ENCODE peak calls at places on chromosomes 2 and 18, in six cellular contexts. One of them, this sample, is unnamed.

GRCh38 chr2:134256961-134257360 is 3.1 kb downstream of the MGAT5 start:
- DNase-seq in adrenal gland: no peak
- DNase-seq in IMR-90: no peak
- DNase-seq in fibroblast of lung: no peak
- DNase-seq in lower lobe of right lung: no peak
- DNase-seq in left ventricle myocardium inferior: no peak
- DNase-seq in this sample: no peak

GRCh38 chr2:203492965-203493364 is 42.1 kb downstream of the RAPH1 start:
- DNase-seq in fibroblast of lung: no peak
- DNase-seq in left ventricle myocardium inferior: no peak
- DNase-seq in lower lobe of right lung: no peak
- DNase-seq in IMR-90: peak; percentile 32
- DNase-seq in adrenal gland: no peak
- DNase-seq in this sample: no peak

GRCh38 chr2:71602581-71602980 is 149.2 kb downstream of the DYSF start:
- DNase-seq in lower lobe of right lung: peak; percentile 20
- DNase-seq in IMR-90: no peak
- DNase-seq in adrenal gland: no peak
- DNase-seq in left ventricle myocardium inferior: peak; percentile 9
- DNase-seq in fibroblast of lung: no peak
- DNase-seq in this sample: no peak

GRCh38 chr2:241519669-241520068 is 11.3 kb upstream of the STK25 start:
- DNase-seq in left ventricle myocardium inferior: no peak
- DNase-seq in lower lobe of right lung: no peak
- DNase-seq in IMR-90: no peak
- DNase-seq in fibroblast of lung: no peak
- DNase-seq in adrenal gland: no peak
- DNase-seq in this sample: no peak

GRCh38 chr18:53153281-53153680 is 813.3 kb downstream of the DCC start:
- DNase-seq in left ventricle myocardium inferior: no peak
- DNase-seq in IMR-90: no peak
- DNase-seq in fibroblast of lung: no peak
- DNase-seq in lower lobe of right lung: no peak
- DNase-seq in adrenal gland: no peak
- DNase-seq in this sample: no peak

GRCh38 chr2:222518570-222519381 is 94.4 kb downstream of the SGPP2 start:
- DNase-seq in adrenal gland: peak; percentile 46
- DNase-seq in lower lobe of right lung: no peak
- DNase-seq in left ventricle myocardium inferior: no peak
- DNase-seq in fibroblast of lung: peak; percentile 25
- DNase-seq in IMR-90: no peak
- DNase-seq in this sample: no peak

GRCh38 chr2:239944706-239945551 is 80.2 kb downstream of the NDUFA10 start:
- DNase-seq in adrenal gland: peak; percentile 38
- DNase-seq in lower lobe of right lung: peak; percentile 71
- DNase-seq in IMR-90: peak; percentile 44
- DNase-seq in fibroblast of lung: peak; percentile 18
- DNase-seq in left ventricle myocardium inferior: peak; percentile 28
- DNase-seq in this sample: peak; percentile 45

GRCh38 chr2:150485114-150485870 is 2.2 kb downstream of the RND3 start:
- DNase-seq in left ventricle myocardium inferior: peak; percentile 77
- DNase-seq in adrenal gland: peak; percentile 84
- DNase-seq in IMR-90: peak; percentile 53
- DNase-seq in lower lobe of right lung: peak; percentile 83
- DNase-seq in fibroblast of lung: peak; percentile 73
- DNase-seq in this sample: peak; percentile 58

GRCh38 chr2:28589746-28590463 is 94.0 kb downstream of the PLB1 start:
- DNase-seq in adrenal gland: peak; percentile 8
- DNase-seq in lower lobe of right lung: no peak
- DNase-seq in IMR-90: no peak
- DNase-seq in left ventricle myocardium inferior: no peak
- DNase-seq in fibroblast of lung: no peak
- DNase-seq in this sample: no peak

GRCh38 chr18:23719634-23720201 is 30.5 kb downstream of the LAMA3 start:
- DNase-seq in IMR-90: peak; percentile 98
- DNase-seq in adrenal gland: peak; percentile 42
- DNase-seq in lower lobe of right lung: no peak
- DNase-seq in left ventricle myocardium inferior: no peak
- DNase-seq in fibroblast of lung: peak; percentile 95
- DNase-seq in this sample: no peak

GRCh38 chr2:65724341-65724740 is 291.9 kb upstream of the SPRED2 start:
- DNase-seq in IMR-90: no peak
- DNase-seq in left ventricle myocardium inferior: no peak
- DNase-seq in lower lobe of right lung: no peak
- DNase-seq in fibroblast of lung: no peak
- DNase-seq in adrenal gland: no peak
- DNase-seq in this sample: no peak

GRCh38 chr2:191983591-191983990 is 136.7 kb upstream of the CAVIN2 start:
- DNase-seq in left ventricle myocardium inferior: no peak
- DNase-seq in adrenal gland: no peak
- DNase-seq in fibroblast of lung: no peak
- DNase-seq in IMR-90: no peak
- DNase-seq in lower lobe of right lung: no peak
- DNase-seq in this sample: no peak

GRCh38 chr2:85246348-85246747 is 81.4 kb downstream of the TGOLN2 start:
- DNase-seq in left ventricle myocardium inferior: no peak
- DNase-seq in fibroblast of lung: no peak
- DNase-seq in IMR-90: no peak
- DNase-seq in lower lobe of right lung: no peak
- DNase-seq in adrenal gland: no peak
- DNase-seq in this sample: no peak

GRCh38 chr2:144015655-144016245 is 504.2 kb downstream of the ZEB2 start:
- DNase-seq in left ventricle myocardium inferior: no peak
- DNase-seq in lower lobe of right lung: no peak
- DNase-seq in IMR-90: peak; percentile 98
- DNase-seq in fibroblast of lung: peak; percentile 89
- DNase-seq in adrenal gland: no peak
- DNase-seq in this sample: no peak

GRCh38 chr2:225399509-225399908 is at the start of gene NYAP2:
- DNase-seq in adrenal gland: no peak
- DNase-seq in IMR-90: no peak
- DNase-seq in left ventricle myocardium inferior: no peak
- DNase-seq in fibroblast of lung: no peak
- DNase-seq in lower lobe of right lung: no peak
- DNase-seq in this sample: no peak

GRCh38 chr2:17615728-17616351 is 75.3 kb downstream of the VSNL1 start:
- DNase-seq in lower lobe of right lung: no peak
- DNase-seq in adrenal gland: peak; percentile 22
- DNase-seq in IMR-90: peak; percentile 74
- DNase-seq in left ventricle myocardium inferior: no peak
- DNase-seq in fibroblast of lung: peak; percentile 21
- DNase-seq in this sample: no peak

GRCh38 chr2:148582679-148583511 is 61.7 kb upstream of the EPC2 start:
- DNase-seq in lower lobe of right lung: no peak
- DNase-seq in IMR-90: peak; percentile 4
- DNase-seq in adrenal gland: no peak
- DNase-seq in left ventricle myocardium inferior: no peak
- DNase-seq in fibroblast of lung: no peak
- DNase-seq in this sample: no peak

GRCh38 chr2:7007846-7008741 is 90.9 kb downstream of the RNF144A start:
- DNase-seq in adrenal gland: peak; percentile 99
- DNase-seq in lower lobe of right lung: peak; percentile 88
- DNase-seq in IMR-90: no peak
- DNase-seq in left ventricle myocardium inferior: peak; percentile 94
- DNase-seq in fibroblast of lung: peak; percentile 62
- DNase-seq in this sample: peak; percentile 91

GRCh38 chr18:52341617-52342381 is 1.8 kb downstream of the DCC start:
- DNase-seq in fibroblast of lung: peak; percentile 29
- DNase-seq in lower lobe of right lung: no peak
- DNase-seq in adrenal gland: no peak
- DNase-seq in left ventricle myocardium inferior: no peak
- DNase-seq in IMR-90: no peak
- DNase-seq in this sample: no peak

GRCh38 chr18:65753520-65753919 is 2.7 kb downstream of the CDH7 start:
- DNase-seq in adrenal gland: no peak
- DNase-seq in left ventricle myocardium inferior: no peak
- DNase-seq in IMR-90: no peak
- DNase-seq in lower lobe of right lung: no peak
- DNase-seq in fibroblast of lung: peak; percentile 3
- DNase-seq in this sample: no peak

GRCh38 chr2:202353430-202353829 is 22.7 kb upstream of the BMPR2 start:
- DNase-seq in left ventricle myocardium inferior: no peak
- DNase-seq in adrenal gland: no peak
- DNase-seq in lower lobe of right lung: no peak
- DNase-seq in IMR-90: no peak
- DNase-seq in fibroblast of lung: no peak
- DNase-seq in this sample: no peak

GRCh38 chr2:25651066-25651465 is 22.3 kb downstream of the DTNB start:
- DNase-seq in fibroblast of lung: peak; percentile 42
- DNase-seq in left ventricle myocardium inferior: no peak
- DNase-seq in adrenal gland: no peak
- DNase-seq in IMR-90: peak; percentile 56
- DNase-seq in lower lobe of right lung: no peak
- DNase-seq in this sample: no peak

GRCh38 chr2:218802595-218802994 is 20.6 kb downstream of the CYP27A1 start:
- DNase-seq in adrenal gland: no peak
- DNase-seq in left ventricle myocardium inferior: no peak
- DNase-seq in fibroblast of lung: no peak
- DNase-seq in IMR-90: no peak
- DNase-seq in lower lobe of right lung: no peak
- DNase-seq in this sample: no peak

GRCh38 chr18:34590503-34590902 is 119.6 kb upstream of the DTNA start:
- DNase-seq in fibroblast of lung: no peak
- DNase-seq in lower lobe of right lung: no peak
- DNase-seq in adrenal gland: no peak
- DNase-seq in left ventricle myocardium inferior: no peak
- DNase-seq in IMR-90: no peak
- DNase-seq in this sample: no peak

GRCh38 chr18:34591920-34592444 is 118.1 kb upstream of the DTNA start:
- DNase-seq in fibroblast of lung: no peak
- DNase-seq in adrenal gland: no peak
- DNase-seq in lower lobe of right lung: no peak
- DNase-seq in IMR-90: no peak
- DNase-seq in left ventricle myocardium inferior: no peak
- DNase-seq in this sample: no peak

GRCh38 chr18:34595673-34596072 is 114.4 kb upstream of the DTNA start:
- DNase-seq in fibroblast of lung: peak; percentile 61
- DNase-seq in adrenal gland: peak; percentile 42
- DNase-seq in IMR-90: peak; percentile 41
- DNase-seq in lower lobe of right lung: no peak
- DNase-seq in left ventricle myocardium inferior: no peak
- DNase-seq in this sample: no peak

GRCh38 chr18:34592961-34593382 is 117.1 kb upstream of the DTNA start:
- DNase-seq in IMR-90: peak; percentile 59
- DNase-seq in adrenal gland: peak; percentile 75
- DNase-seq in lower lobe of right lung: peak; percentile 44
- DNase-seq in fibroblast of lung: peak; percentile 74
- DNase-seq in left ventricle myocardium inferior: peak; percentile 53
- DNase-seq in this sample: peak; percentile 46

GRCh38 chr18:34594243-34594642 is 115.9 kb upstream of the DTNA start:
- DNase-seq in IMR-90: no peak
- DNase-seq in fibroblast of lung: no peak
- DNase-seq in adrenal gland: no peak
- DNase-seq in lower lobe of right lung: no peak
- DNase-seq in left ventricle myocardium inferior: no peak
- DNase-seq in this sample: no peak
- H3K27ac ChIP-seq in IMR-90: no peak overlapping the region
- H3K27ac ChIP-seq in fibroblast of lung: no peak overlapping the region
- H3K27ac ChIP-seq in adrenal gland: no peak overlapping the region
- H3K27ac ChIP-seq in lower lobe of right lung: peak overlapping the region; percentile 59
- H3K27ac ChIP-seq in left ventricle myocardium inferior: peak overlapping the region; percentile 84
- H3K27ac ChIP-seq in this sample: no peak overlapping the region

DNA sequence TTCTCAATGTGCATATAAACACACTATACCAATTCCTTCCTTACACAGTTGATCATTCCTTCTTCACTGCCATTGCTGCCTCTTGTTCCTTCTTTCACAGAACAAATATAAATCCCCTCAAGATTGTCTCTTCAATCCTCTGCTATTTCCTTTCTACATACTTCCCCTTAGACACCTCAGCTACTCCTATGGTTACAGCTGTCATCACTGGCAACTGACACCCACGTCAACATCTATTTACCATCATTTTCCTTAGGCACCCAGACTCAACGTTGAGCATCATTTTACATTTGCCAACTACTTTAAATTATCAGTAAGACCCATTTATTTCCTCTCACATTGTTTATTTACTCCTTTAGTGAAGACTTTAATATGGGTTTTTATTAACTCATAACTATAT is 488.8 kb upstream of the FSHR start:
- DNase-seq in fibroblast of lung: no peak
- DNase-seq in left ventricle myocardium inferior: no peak
- DNase-seq in IMR-90: no peak
- DNase-seq in adrenal gland: no peak
- DNase-seq in lower lobe of right lung: no peak
- DNase-seq in this sample: no peak
- H3K27ac ChIP-seq in fibroblast of lung: no peak overlapping the region
- H3K27ac ChIP-seq in left ventricle myocardium inferior: no peak overlapping the region
- H3K27ac ChIP-seq in IMR-90: no peak overlapping the region
- H3K27ac ChIP-seq in adrenal gland: no peak overlapping the region
- H3K27ac ChIP-seq in lower lobe of right lung: no peak overlapping the region
- H3K27ac ChIP-seq in this sample: no peak overlapping the region

DNA sequence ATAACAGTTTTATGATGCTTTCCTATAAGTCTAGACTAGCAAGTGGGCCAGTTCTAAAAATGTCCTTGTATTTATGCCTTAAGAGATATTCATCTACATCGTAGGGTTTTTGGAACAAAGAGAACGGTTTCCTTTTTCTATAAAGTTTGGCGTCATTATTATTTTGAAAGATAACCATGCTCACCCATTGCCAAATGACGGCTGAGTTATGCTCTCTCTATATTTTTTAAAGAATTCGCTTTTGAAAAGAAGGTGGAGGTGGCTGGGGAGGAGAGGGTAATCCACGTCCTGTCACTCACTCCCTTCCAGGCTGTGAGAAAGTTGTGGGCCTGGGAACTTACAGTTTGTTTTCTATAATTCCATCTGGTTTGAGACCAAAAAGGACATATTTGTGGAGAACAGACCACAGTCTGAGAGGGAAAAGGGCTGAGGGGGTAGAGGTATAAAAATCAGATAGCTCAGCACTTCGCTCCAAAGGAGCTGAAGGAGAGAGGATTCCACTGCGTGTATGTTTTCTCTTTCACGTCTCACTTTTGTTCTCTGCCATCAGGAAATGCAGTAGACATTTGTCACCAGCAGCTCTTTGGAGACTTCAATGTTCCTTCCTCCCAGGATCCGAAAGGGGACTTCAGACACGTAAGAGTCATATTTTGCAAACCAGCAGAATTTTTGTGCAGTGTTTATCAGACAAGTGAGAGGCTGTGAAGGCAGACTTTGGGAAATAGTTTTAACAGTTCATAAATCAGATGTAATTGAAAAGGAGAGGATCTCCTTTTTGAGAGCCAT is 282.0 kb upstream of the FN1 start:
- DNase-seq in adrenal gland: no peak
- DNase-seq in IMR-90: no peak
- DNase-seq in fibroblast of lung: peak; percentile 47
- DNase-seq in left ventricle myocardium inferior: no peak
- DNase-seq in lower lobe of right lung: no peak
- DNase-seq in this sample: no peak
- H3K27ac ChIP-seq in adrenal gland: no peak overlapping the region
- H3K27ac ChIP-seq in IMR-90: no peak overlapping the region
- H3K27ac ChIP-seq in fibroblast of lung: peak overlapping the region; percentile 23
- H3K27ac ChIP-seq in left ventricle myocardium inferior: peak overlapping the region; percentile 71
- H3K27ac ChIP-seq in lower lobe of right lung: peak overlapping the region; percentile 59
- H3K27ac ChIP-seq in this sample: no peak overlapping the region

DNA sequence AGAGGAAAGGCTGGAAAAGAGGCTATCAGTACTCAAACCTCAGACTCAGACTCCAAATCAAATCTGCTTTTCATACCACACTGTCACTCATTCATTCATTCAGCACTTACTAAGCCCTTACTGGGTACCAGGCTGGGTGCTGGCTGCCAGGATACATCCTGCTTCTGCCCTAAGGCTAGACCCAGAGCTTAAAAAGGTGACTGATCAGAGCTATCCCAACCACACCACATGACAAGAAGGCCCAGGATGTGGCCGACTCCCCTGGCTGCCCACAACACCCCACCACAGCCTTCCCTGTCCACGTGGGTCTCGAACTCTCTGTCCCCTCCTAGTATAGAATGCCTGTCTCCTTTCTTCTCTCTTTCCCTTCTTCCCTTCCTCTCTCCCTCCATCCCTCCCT is 23.4 kb upstream of the KCNK3 start:
- DNase-seq in left ventricle myocardium inferior: no peak
- DNase-seq in lower lobe of right lung: no peak
- DNase-seq in IMR-90: no peak
- DNase-seq in adrenal gland: no peak
- DNase-seq in fibroblast of lung: no peak
- DNase-seq in this sample: no peak
- H3K27ac ChIP-seq in left ventricle myocardium inferior: no peak overlapping the region
- H3K27ac ChIP-seq in lower lobe of right lung: no peak overlapping the region
- H3K27ac ChIP-seq in IMR-90: no peak overlapping the region
- H3K27ac ChIP-seq in adrenal gland: no peak overlapping the region
- H3K27ac ChIP-seq in fibroblast of lung: no peak overlapping the region
- H3K27ac ChIP-seq in this sample: no peak overlapping the region